ENCODE peak calls at places on chromosomes 6 and 20, in nine cellular contexts. F is suprapubic skin, O is H1, M is HepG2, G is transverse colon, I is HCT116, Q is GM23338, Z is breast epithelium, V is endothelial cell of umbilical vein. J is an unnamed sample. For H3K27me3, the result is how much of the 10 kb centered on the place peaks cover.

GRCh38 chr20:5504061-5504739 is 187.4 kb upstream of the PROKR2 start:
- DNase-seq in F (peak), O (no peak), M (peak), G (peak), I (no peak), Q (peak), Z (peak), V (peak), J (no peak)

GRCh38 chr20:48932375-48932941 is 10.9 kb downstream of the ARFGEF2 start:
- DNase-seq in F (no peak), O (no peak), M (peak), G (no peak), I (no peak), Q (no peak), Z (no peak), V (no peak), J (no peak)

GRCh38 chr6:145497006-145497405 is 238.3 kb downstream of the EPM2A start:
- DNase-seq in F (no peak), O (no peak), M (no peak), G (no peak), I (no peak), Q (no peak), Z (no peak), V (no peak), J (no peak)

GRCh38 chr6:169994734-169995133 is 243.3 kb downstream of the ERMARD start:
- DNase-seq in F (peak), O (peak), M (no peak), G (no peak), I (no peak), Q (no peak), Z (no peak), V (no peak), J (no peak)

GRCh38 chr20:17536944-17537444 is 5.8 kb upstream of the BFSP1 start:
- DNase-seq in F (peak), O (peak), M (peak), G (peak), I (peak), Q (peak), Z (peak), V (peak), J (peak)

GRCh38 chr6:157531169-157531985 is 150.4 kb downstream of the ZDHHC14 start:
- DNase-seq in F (no peak), O (no peak), M (peak), G (peak), I (no peak), Q (peak), Z (no peak), V (peak), J (no peak)

GRCh38 chr6:100138346-100139022 is 144.5 kb upstream of the MCHR2 start:
- DNase-seq in F (no peak), O (no peak), M (no peak), G (no peak), I (no peak), Q (no peak), Z (no peak), V (no peak), J (no peak)

GRCh38 chr6:109094351-109095035 is at the start of gene SESN1:
- DNase-seq in F (peak), O (peak), M (peak), G (peak), I (peak), Q (peak), Z (peak), V (peak), J (peak)

GRCh38 chr20:19915111-19915798 is 101.9 kb upstream of the NAA20 start:
- DNase-seq in F (no peak), O (no peak), M (no peak), G (no peak), I (no peak), Q (no peak), Z (no peak), V (no peak), J (no peak)

GRCh38 chr20:47050996-47051395 is 156.4 kb downstream of the EYA2 start:
- DNase-seq in F (no peak), O (no peak), M (no peak), G (no peak), I (no peak), Q (no peak), Z (no peak), V (no peak), J (no peak)

GRCh38 chr20:47054945-47055344 is 160.3 kb downstream of the EYA2 start:
- DNase-seq in F (no peak), O (no peak), M (no peak), G (no peak), I (peak), Q (no peak), Z (no peak), V (no peak), J (no peak)

GRCh38 chr20:47055699-47056369 is 161.2 kb downstream of the EYA2 start:
- DNase-seq in F (no peak), O (no peak), M (no peak), G (peak), I (no peak), Q (no peak), Z (no peak), V (no peak), J (no peak)

GRCh38 chr20:47054506-47054905 is 159.9 kb downstream of the EYA2 start:
- DNase-seq in F (no peak), O (no peak), M (no peak), G (no peak), I (no peak), Q (no peak), Z (no peak), V (no peak), J (no peak)

DNA sequence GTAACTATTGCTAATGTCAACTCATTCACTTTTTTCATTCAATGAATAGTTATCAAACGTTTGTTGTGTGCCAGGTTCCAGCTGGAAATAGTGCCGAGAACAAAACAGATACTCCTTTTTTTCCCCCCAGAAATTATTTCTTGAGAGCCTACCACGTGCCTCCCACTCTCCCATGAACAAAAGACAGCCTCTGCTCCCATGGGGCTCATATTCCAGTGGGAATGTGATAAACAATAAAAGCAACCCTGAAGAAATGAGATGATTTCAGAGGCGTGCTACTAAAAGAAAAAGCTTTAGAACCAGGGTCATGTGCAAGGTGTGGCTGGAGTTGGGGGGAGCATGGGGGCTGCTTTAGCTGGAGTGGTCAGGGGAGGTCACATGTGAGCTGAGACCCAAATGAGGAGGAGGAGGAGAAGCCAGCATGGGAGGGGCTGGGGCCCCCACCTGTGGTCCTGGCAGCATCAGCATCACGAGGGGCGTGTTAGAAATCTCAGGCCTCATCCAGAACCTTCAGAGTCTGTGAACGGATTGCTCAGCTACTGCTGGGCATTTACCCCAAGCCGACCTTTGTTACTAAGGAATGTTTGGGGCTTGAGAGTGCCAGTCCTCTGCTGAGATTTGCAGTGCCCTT is 157.4 kb downstream of the EYA2 start:
- DNase-seq in F (no peak), O (no peak), M (no peak), G (no peak), I (no peak), Q (no peak), Z (no peak), V (no peak), J (no peak)
- H3K27me3 ChIP-seq in F (under half), O (under half), M (under half), G (under half), I (under half), Q (under half), Z (under half), V (under half), J (under half)

GRCh38 chr6:39007575-39007974 is 41.0 kb upstream of the GLP1R start:
- DNase-seq in F (no peak), O (no peak), M (no peak), G (no peak), I (no peak), Q (no peak), Z (no peak), V (no peak), J (no peak)
- TF ChIP-seq POLR2AphosphoS5 in F (no peak), O (no peak), M (no peak), G (no peak), I (no peak), Q (no peak), Z (no peak), V (no peak), J (no peak)

GRCh38 chr20:63234693-63235398 is 859 bp upstream of the BIRC7 start:
- DNase-seq in F (no peak), O (peak), M (peak), G (peak), I (no peak), Q (peak), Z (no peak), V (no peak), J (peak)
- H3K27me3 ChIP-seq in F (under half), O (under half), M (under half), G (under half), I (under half), Q (under half), Z (half or more), V (under half), J (under half)

DNA sequence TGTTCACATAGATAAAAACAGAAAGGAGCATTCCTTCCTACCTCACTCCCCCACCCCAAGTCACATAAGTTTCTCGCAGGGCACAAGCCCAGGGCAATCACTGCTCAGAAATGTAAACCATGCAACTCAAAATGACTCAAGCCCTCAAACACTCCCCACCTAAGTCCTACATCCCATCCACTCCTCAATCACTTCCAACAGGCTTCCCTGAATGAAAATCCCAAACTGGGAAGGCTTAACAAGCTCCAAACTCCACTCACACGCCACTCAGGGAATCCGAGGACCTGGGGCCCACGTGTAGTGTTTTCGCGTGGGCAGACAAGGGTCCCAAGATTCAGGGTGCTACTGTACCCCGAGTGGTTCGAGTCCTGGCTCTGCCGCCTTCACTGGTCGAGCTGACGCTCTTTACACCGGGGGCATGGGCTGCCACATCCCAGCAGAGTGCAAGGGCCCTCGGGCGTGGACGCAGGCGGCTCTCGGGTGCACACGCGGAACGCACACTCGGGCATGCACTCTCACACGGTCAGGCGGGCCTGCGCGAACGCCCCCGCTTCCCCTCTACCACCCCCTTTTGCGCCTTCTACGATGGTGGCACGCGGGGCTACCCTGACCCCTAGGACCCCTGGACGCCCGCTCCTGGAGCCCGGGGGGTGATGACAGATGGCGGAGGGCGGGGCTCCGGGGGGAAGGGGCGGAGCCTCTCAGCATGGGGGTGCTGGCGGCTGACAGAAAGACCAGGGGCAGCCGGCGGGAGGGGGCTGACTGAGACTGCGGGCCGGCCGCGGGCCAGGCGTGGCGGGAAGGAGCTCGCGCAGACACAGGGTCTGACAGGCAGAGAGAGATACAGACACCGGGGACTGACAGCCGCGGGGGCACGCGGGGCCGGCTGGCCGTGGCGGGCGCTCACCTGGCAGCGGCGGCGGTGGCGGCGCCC is 662 bp downstream of the ZHX3 start:
- DNase-seq in F (peak), O (peak), M (peak), G (peak), I (no peak), Q (peak), Z (peak), V (peak), J (peak)
- TF ChIP-seq POLR2AphosphoS5 in F (no peak), O (no peak), M (no peak), G (peak), I (peak), Q (no peak), Z (peak), V (peak), J (no peak)

DNA sequence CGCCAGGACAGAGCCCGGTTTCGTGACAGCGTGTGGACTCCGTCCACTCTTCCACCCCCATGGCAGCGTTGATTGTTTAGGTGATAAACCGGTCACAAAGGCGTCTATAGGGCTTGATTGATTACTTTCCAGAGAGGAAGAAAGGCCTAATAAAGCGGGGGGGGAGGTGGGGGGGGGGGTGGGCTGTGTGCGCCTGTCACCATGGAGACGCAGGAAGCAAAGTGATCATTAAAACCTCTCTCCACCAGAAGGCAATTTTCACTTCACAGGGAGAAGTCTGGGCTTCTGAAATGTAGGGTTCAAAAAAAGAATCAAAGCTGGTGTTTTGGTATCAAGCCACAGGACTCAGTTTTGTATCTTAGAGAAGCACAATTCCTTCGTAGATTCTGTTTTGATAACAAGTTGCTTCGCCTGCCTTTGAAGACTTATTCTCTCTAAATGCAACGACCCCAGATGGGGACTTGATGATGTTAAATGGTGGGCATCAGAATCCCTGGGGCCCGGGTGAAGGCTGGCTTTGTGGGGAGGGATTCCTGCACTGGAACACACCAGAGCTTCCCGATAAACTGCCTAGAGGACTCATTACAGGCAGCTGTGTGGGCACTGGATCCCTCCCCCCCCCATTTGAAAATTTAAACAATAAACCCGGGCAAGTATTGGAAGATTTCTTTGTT is 1.5 kb downstream of the PHACTR3 start:
- DNase-seq in F (no peak), O (no peak), M (no peak), G (no peak), I (no peak), Q (no peak), Z (no peak), V (no peak), J (no peak)
- H3K27me3 ChIP-seq in F (half or more), O (under half), M (under half), G (half or more), I (half or more), Q (half or more), Z (half or more), V (under half), J (half or more)